ENCODE peak calls at places on chromosomes 2 and 18, in eight cellular contexts. One of them, this sample, is unnamed.

GRCh38 chr2:70140978-70141753 is 49.7 kb downstream of the C2orf42 start:
- DNase-seq in dorsolateral prefrontal cortex: no peak
- DNase-seq in colonic mucosa: peak; percentile 80
- DNase-seq in transverse colon: peak; percentile 71
- DNase-seq in Caco-2: peak; percentile 91
- DNase-seq in H7: peak; percentile 83
- DNase-seq in heart right ventricle: peak; percentile 32
- DNase-seq in upper lobe of left lung: no peak
- DNase-seq in this sample: peak; percentile 47

GRCh38 chr2:110788936-110789335 is 56.6 kb downstream of the ACOXL start:
- DNase-seq in dorsolateral prefrontal cortex: no peak
- DNase-seq in colonic mucosa: no peak
- DNase-seq in transverse colon: no peak
- DNase-seq in Caco-2: no peak
- DNase-seq in H7: no peak
- DNase-seq in heart right ventricle: no peak
- DNase-seq in upper lobe of left lung: no peak
- DNase-seq in this sample: no peak

GRCh38 chr2:15096873-15097272 is 464.3 kb downstream of the NBAS start:
- DNase-seq in dorsolateral prefrontal cortex: no peak
- DNase-seq in colonic mucosa: no peak
- DNase-seq in transverse colon: no peak
- DNase-seq in Caco-2: no peak
- DNase-seq in H7: no peak
- DNase-seq in heart right ventricle: no peak
- DNase-seq in upper lobe of left lung: no peak
- DNase-seq in this sample: no peak

GRCh38 chr2:1664698-1665097 is 79.6 kb downstream of the PXDN start:
- DNase-seq in dorsolateral prefrontal cortex: no peak
- DNase-seq in colonic mucosa: peak; percentile 15
- DNase-seq in transverse colon: no peak
- DNase-seq in Caco-2: no peak
- DNase-seq in H7: no peak
- DNase-seq in heart right ventricle: no peak
- DNase-seq in upper lobe of left lung: peak; percentile 56
- DNase-seq in this sample: no peak

GRCh38 chr18:961644-962355 is 57.1 kb downstream of the ADCYAP1 start:
- DNase-seq in dorsolateral prefrontal cortex: peak; percentile 34
- DNase-seq in colonic mucosa: peak; percentile 25
- DNase-seq in transverse colon: peak; percentile 29
- DNase-seq in Caco-2: peak; percentile 46
- DNase-seq in H7: peak; percentile 24
- DNase-seq in heart right ventricle: peak; percentile 28
- DNase-seq in upper lobe of left lung: no peak
- DNase-seq in this sample: peak; percentile 59

GRCh38 chr2:1581965-1582625 is 162.2 kb downstream of the PXDN start:
- DNase-seq in dorsolateral prefrontal cortex: no peak
- DNase-seq in colonic mucosa: no peak
- DNase-seq in transverse colon: no peak
- DNase-seq in Caco-2: no peak
- DNase-seq in H7: no peak
- DNase-seq in heart right ventricle: no peak
- DNase-seq in upper lobe of left lung: no peak
- DNase-seq in this sample: no peak

GRCh38 chr18:79884296-79884962 is 67.0 kb downstream of the SLC66A2 start:
- DNase-seq in dorsolateral prefrontal cortex: no peak
- DNase-seq in colonic mucosa: no peak
- DNase-seq in transverse colon: no peak
- DNase-seq in Caco-2: no peak
- DNase-seq in H7: no peak
- DNase-seq in heart right ventricle: no peak
- DNase-seq in upper lobe of left lung: no peak
- DNase-seq in this sample: no peak

GRCh38 chr2:238092486-238093035 is 7.6 kb upstream of the ESPNL start:
- DNase-seq in dorsolateral prefrontal cortex: peak; percentile 1
- DNase-seq in colonic mucosa: no peak
- DNase-seq in transverse colon: no peak
- DNase-seq in Caco-2: no peak
- DNase-seq in H7: peak; percentile 49
- DNase-seq in heart right ventricle: no peak
- DNase-seq in upper lobe of left lung: no peak
- DNase-seq in this sample: no peak

DNA sequence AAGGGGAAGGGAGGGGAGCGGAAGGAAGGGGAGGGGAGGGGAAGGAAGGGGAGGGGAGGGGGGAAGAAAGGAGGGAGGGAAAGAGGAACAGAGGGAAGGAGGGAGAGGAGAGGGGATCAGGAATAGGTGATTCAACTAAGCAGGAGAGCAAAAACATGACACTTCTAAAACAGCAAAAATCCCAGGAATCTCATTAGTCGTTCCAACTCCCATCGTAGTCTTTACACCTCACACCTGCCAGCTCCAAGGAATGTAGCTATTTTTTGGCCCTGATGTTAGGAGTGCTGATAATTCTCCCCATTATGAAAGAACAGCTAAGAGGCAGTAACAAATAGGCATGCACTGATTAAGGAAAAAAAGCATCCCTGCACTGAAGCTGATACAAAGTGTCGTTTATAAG is 709.9 kb upstream of the PKDCC start:
- DNase-seq in dorsolateral prefrontal cortex: no peak
- DNase-seq in colonic mucosa: no peak
- DNase-seq in transverse colon: no peak
- DNase-seq in Caco-2: no peak
- DNase-seq in H7: no peak
- DNase-seq in heart right ventricle: no peak
- DNase-seq in upper lobe of left lung: no peak
- DNase-seq in this sample: no peak
- H3K27me3 ChIP-seq in dorsolateral prefrontal cortex: no peaks in the 10 kb centered on the region
- H3K27me3 ChIP-seq in colonic mucosa: no peaks in the 10 kb centered on the region
- H3K27me3 ChIP-seq in transverse colon: no peaks in the 10 kb centered on the region
- H3K27me3 ChIP-seq in Caco-2: no peaks in the 10 kb centered on the region
- H3K27me3 ChIP-seq in H7: no peaks in the 10 kb centered on the region
- H3K27me3 ChIP-seq in heart right ventricle: no peaks in the 10 kb centered on the region
- H3K27me3 ChIP-seq in upper lobe of left lung: no peaks in the 10 kb centered on the region
- H3K27me3 ChIP-seq in this sample: no peaks in the 10 kb centered on the region

DNA sequence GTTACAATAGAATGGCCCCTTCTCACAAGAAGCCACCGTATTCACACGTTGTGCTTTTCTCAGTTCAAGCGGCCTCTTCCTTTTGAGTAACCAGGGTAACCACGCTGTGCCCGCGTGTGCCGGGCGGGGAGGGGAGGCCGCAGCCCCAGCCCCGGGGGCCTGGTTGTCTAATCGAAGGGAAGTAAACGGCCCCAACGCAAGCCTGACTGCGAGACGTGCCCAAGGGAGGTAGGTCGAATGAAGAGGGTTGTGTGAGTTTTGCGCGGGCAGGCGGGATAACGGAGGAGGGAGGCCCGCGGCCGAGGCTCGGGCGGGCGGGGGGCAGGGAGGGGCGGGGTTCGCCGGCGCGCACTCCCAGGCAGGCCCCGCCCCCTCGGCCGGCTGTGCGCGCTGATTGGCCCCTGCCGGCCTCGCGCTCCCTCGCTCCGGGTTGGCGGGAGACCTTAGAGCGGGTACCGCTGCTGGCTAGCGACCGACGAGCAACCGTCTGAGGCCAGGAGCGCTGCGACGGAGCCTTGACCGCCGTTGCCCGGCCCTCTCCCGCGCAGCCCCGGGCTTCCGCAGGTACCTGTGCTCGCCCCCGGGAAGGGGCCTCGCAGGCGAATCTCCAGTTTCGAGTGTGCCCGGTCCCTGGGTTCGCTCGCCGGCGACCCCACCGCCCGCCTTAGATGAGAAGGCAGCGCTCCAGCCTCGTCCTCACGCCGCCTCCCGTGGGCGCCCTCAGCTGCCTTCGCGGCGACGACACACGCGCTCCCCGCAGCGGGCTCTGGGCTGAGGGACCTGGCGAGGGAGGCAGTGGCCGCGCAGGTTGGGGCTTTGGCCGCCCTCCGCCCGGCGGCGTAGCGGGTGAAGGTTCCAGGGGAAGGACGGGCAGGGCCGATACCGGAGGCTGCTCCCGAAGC is at the start of gene SPDYA:
- DNase-seq in dorsolateral prefrontal cortex: peak; percentile 46
- DNase-seq in colonic mucosa: peak; percentile 82
- DNase-seq in transverse colon: peak; percentile 69
- DNase-seq in Caco-2: peak; percentile 91
- DNase-seq in H7: peak; percentile 95
- DNase-seq in heart right ventricle: peak; percentile 57
- DNase-seq in upper lobe of left lung: peak; percentile 95
- DNase-seq in this sample: peak; percentile 83
- H3K4me3 ChIP-seq in dorsolateral prefrontal cortex: peak within 1 kb of the TSS; percentile 69
- H3K4me3 ChIP-seq in colonic mucosa: peak within 1 kb of the TSS; percentile 45
- H3K4me3 ChIP-seq in transverse colon: peak within 1 kb of the TSS; percentile 43
- H3K4me3 ChIP-seq in Caco-2: peak within 1 kb of the TSS; percentile 56
- H3K4me3 ChIP-seq in H7: peak within 1 kb of the TSS; percentile 47
- H3K4me3 ChIP-seq in heart right ventricle: peak within 1 kb of the TSS; percentile 49
- H3K4me3 ChIP-seq in upper lobe of left lung: peak within 1 kb of the TSS; percentile 42
- H3K4me3 ChIP-seq in this sample: peak within 1 kb of the TSS; percentile 67

GRCh38 chr18:50194623-50195532 is at the start of gene MYO5B:
- DNase-seq in dorsolateral prefrontal cortex: no peak
- DNase-seq in colonic mucosa: peak; percentile 85
- DNase-seq in transverse colon: peak; percentile 91
- DNase-seq in Caco-2: peak; percentile 87
- DNase-seq in H7: peak; percentile 97
- DNase-seq in heart right ventricle: no peak
- DNase-seq in upper lobe of left lung: peak; percentile 95
- DNase-seq in this sample: peak; percentile 50
- H3K27me3 ChIP-seq in dorsolateral prefrontal cortex: peaks cover 79% of the 10 kb centered on the region
- H3K27me3 ChIP-seq in colonic mucosa: peaks cover 12% of the 10 kb centered on the region
- H3K27me3 ChIP-seq in transverse colon: peaks cover 52% of the 10 kb centered on the region
- H3K27me3 ChIP-seq in Caco-2: no peaks in the 10 kb centered on the region
- H3K27me3 ChIP-seq in H7: peaks cover 55% of the 10 kb centered on the region
- H3K27me3 ChIP-seq in heart right ventricle: peaks cover 92% of the 10 kb centered on the region
- H3K27me3 ChIP-seq in upper lobe of left lung: peaks cover 11% of the 10 kb centered on the region
- H3K27me3 ChIP-seq in this sample: peaks cover 16% of the 10 kb centered on the region

GRCh38 chr2:74401891-74402290 is 19.5 kb downstream of the C2orf81 start:
- DNase-seq in dorsolateral prefrontal cortex: no peak
- DNase-seq in colonic mucosa: no peak
- DNase-seq in transverse colon: no peak
- DNase-seq in Caco-2: no peak
- DNase-seq in H7: no peak
- DNase-seq in heart right ventricle: no peak
- DNase-seq in upper lobe of left lung: no peak
- DNase-seq in this sample: no peak
- H3K4me3 ChIP-seq in dorsolateral prefrontal cortex: no peak overlapping the region
- H3K4me3 ChIP-seq in colonic mucosa: no peak overlapping the region
- H3K4me3 ChIP-seq in transverse colon: no peak overlapping the region
- H3K4me3 ChIP-seq in Caco-2: no peak overlapping the region
- H3K4me3 ChIP-seq in H7: no peak overlapping the region
- H3K4me3 ChIP-seq in heart right ventricle: no peak overlapping the region
- H3K4me3 ChIP-seq in upper lobe of left lung: no peak overlapping the region
- H3K4me3 ChIP-seq in this sample: no peak overlapping the region

GRCh38 chr2:223097888-223098383 is 45.9 kb downstream of the KCNE4 start:
- DNase-seq in dorsolateral prefrontal cortex: no peak
- DNase-seq in colonic mucosa: no peak
- DNase-seq in transverse colon: no peak
- DNase-seq in Caco-2: no peak
- DNase-seq in H7: no peak
- DNase-seq in heart right ventricle: no peak
- DNase-seq in upper lobe of left lung: no peak
- DNase-seq in this sample: no peak

GRCh38 chr2:223096571-223096970 is 44.6 kb downstream of the KCNE4 start:
- DNase-seq in dorsolateral prefrontal cortex: no peak
- DNase-seq in colonic mucosa: no peak
- DNase-seq in transverse colon: no peak
- DNase-seq in Caco-2: no peak
- DNase-seq in H7: no peak
- DNase-seq in heart right ventricle: no peak
- DNase-seq in upper lobe of left lung: no peak
- DNase-seq in this sample: no peak

GRCh38 chr2:223093436-223093839 is 41.4 kb downstream of the KCNE4 start:
- DNase-seq in dorsolateral prefrontal cortex: no peak
- DNase-seq in colonic mucosa: no peak
- DNase-seq in transverse colon: no peak
- DNase-seq in Caco-2: no peak
- DNase-seq in H7: no peak
- DNase-seq in heart right ventricle: peak; percentile 65
- DNase-seq in upper lobe of left lung: no peak
- DNase-seq in this sample: peak; percentile 54

GRCh38 chr2:223092667-223093066 is 40.7 kb downstream of the KCNE4 start:
- DNase-seq in dorsolateral prefrontal cortex: no peak
- DNase-seq in colonic mucosa: no peak
- DNase-seq in transverse colon: no peak
- DNase-seq in Caco-2: no peak
- DNase-seq in H7: no peak
- DNase-seq in heart right ventricle: no peak
- DNase-seq in upper lobe of left lung: no peak
- DNase-seq in this sample: no peak

DNA sequence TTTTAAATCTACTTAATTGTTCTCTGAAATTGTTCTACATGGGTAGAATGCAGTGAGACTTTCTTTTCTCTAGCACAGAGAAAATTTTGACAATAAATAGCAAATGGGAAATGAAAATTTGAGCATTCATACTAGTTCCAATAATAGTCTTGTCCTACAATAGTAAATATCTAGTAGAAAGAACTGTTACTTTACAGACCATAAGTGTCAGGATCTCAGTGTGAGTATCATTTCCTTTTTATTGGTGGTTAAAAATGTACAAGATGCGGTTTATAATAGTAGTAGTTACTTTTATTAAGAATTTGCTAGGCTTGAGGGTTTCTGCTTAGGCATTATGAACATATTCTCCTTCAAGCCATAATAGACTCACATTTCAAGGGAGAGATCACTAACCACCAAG is 43.2 kb downstream of the KCNE4 start:
- DNase-seq in dorsolateral prefrontal cortex: no peak
- DNase-seq in colonic mucosa: no peak
- DNase-seq in transverse colon: no peak
- DNase-seq in Caco-2: no peak
- DNase-seq in H7: no peak
- DNase-seq in heart right ventricle: no peak
- DNase-seq in upper lobe of left lung: no peak
- DNase-seq in this sample: no peak
- H3K27me3 ChIP-seq in dorsolateral prefrontal cortex: no peaks in the 10 kb centered on the region
- H3K27me3 ChIP-seq in colonic mucosa: no peaks in the 10 kb centered on the region
- H3K27me3 ChIP-seq in transverse colon: no peaks in the 10 kb centered on the region
- H3K27me3 ChIP-seq in Caco-2: no peaks in the 10 kb centered on the region
- H3K27me3 ChIP-seq in H7: no peaks in the 10 kb centered on the region
- H3K27me3 ChIP-seq in heart right ventricle: no peaks in the 10 kb centered on the region
- H3K27me3 ChIP-seq in upper lobe of left lung: no peaks in the 10 kb centered on the region
- H3K27me3 ChIP-seq in this sample: no peaks in the 10 kb centered on the region